ENCODE peak calls at places on chromosomes 2 and 18, in five cellular contexts. R is AML-193, J is T-helper 2 cell, N is HTR-8/SVneo, U is endothelial cell of umbilical vein. M is an unnamed sample.

GRCh38 chr2:6764968-6765723 is 100.6 kb downstream of the CMPK2 start:
- DNase-seq in R (no peak), J (no peak), N (no peak), U (no peak), M (no peak)

GRCh38 chr2:126638781-126639180 is 17.2 kb upstream of the GYPC start:
- DNase-seq in R (no peak), J (no peak), N (no peak), U (no peak), M (peak)

GRCh38 chr18:25169701-25170100 is 182.3 kb downstream of the ZNF521 start:
- DNase-seq in R (no peak), J (no peak), N (no peak), U (no peak), M (no peak)

GRCh38 chr2:11342561-11343343 is 1.7 kb downstream of the ROCK2 start:
- DNase-seq in R (peak), J (no peak), N (no peak), U (peak), M (peak)

GRCh38 chr2:10524841-10525572 is 76.9 kb upstream of the ODC1 start:
- DNase-seq in R (no peak), J (no peak), N (no peak), U (no peak), M (no peak)

GRCh38 chr2:104768694-104769093 is 85.2 kb upstream of the POU3F3 start:
- DNase-seq in R (peak), J (no peak), N (no peak), U (no peak), M (no peak)

GRCh38 chr2:84959494-84960156 is 11.3 kb upstream of the KCMF1 start:
- DNase-seq in R (no peak), J (no peak), N (no peak), U (no peak), M (no peak)

GRCh38 chr2:109127556-109127955 is 1.4 kb upstream of the SH3RF3 start:
- DNase-seq in R (no peak), J (no peak), N (no peak), U (no peak), M (no peak)

GRCh38 chr2:169361706-169362345 is 508 bp downstream of the LRP2 start:
- DNase-seq in R (no peak), J (no peak), N (no peak), U (peak), M (no peak)

GRCh38 chr2:118843492-118844132 is 3.8 kb downstream of the EN1 start:
- DNase-seq in R (no peak), J (no peak), N (no peak), U (no peak), M (no peak)

GRCh38 chr2:9206991-9207640 is 504 bp downstream of the ASAP2 start:
- DNase-seq in R (no peak), J (no peak), N (no peak), U (peak), M (no peak)

GRCh38 chr18:59141294-59142068 is 1.8 kb downstream of the SEC11C start:
- DNase-seq in R (no peak), J (no peak), N (no peak), U (no peak), M (no peak)

GRCh38 chr18:13256444-13257305 is 38.1 kb downstream of the LDLRAD4 start:
- DNase-seq in R (no peak), J (no peak), N (no peak), U (no peak), M (no peak)

GRCh38 chr2:158999458-158999857 is 31.0 kb downstream of the TANC1 start:
- DNase-seq in R (no peak), J (no peak), N (no peak), U (peak), M (no peak)

GRCh38 chr2:59888015-59888414 is 665.4 kb downstream of the BCL11A start:
- DNase-seq in R (no peak), J (peak), N (no peak), U (no peak), M (no peak)

GRCh38 chr2:196660264-196660663 is 20.7 kb downstream of the CCDC150 start:
- DNase-seq in R (no peak), J (no peak), N (peak), U (peak), M (no peak)

GRCh38 chr2:216047417-216047816 is 34.1 kb upstream of the MREG start:
- DNase-seq in R (no peak), J (no peak), N (no peak), U (no peak), M (no peak)

GRCh38 chr2:19989342-19989680 is 594 bp downstream of the WDR35 start:
- DNase-seq in R (no peak), J (no peak), N (no peak), U (no peak), M (no peak)

GRCh38 chr2:71780162-71780561 is 326.8 kb downstream of the DYSF start:
- DNase-seq in R (no peak), J (no peak), N (no peak), U (no peak), M (no peak)

GRCh38 chr2:232022733-232023132 is 61.2 kb downstream of the DIS3L2 start:
- DNase-seq in R (no peak), J (no peak), N (no peak), U (no peak), M (no peak)

GRCh38 chr2:46170011-46170410 is 127.2 kb upstream of the EPAS1 start:
- DNase-seq in R (no peak), J (no peak), N (no peak), U (no peak), M (no peak)

GRCh38 chr2:167708998-167709397 is 538.4 kb downstream of the STK39 start:
- DNase-seq in R (no peak), J (no peak), N (no peak), U (no peak), M (no peak)

GRCh38 chr2:238439093-238439849 is 12.5 kb downstream of the ASB1 start:
- DNase-seq in R (no peak), J (peak), N (peak), U (peak), M (no peak)

GRCh38 chr18:75340206-75340605 is 87.3 kb downstream of the SMIM21 start:
- DNase-seq in R (no peak), J (no peak), N (no peak), U (no peak), M (no peak)

GRCh38 chr2:134212726-134213125 is 41.1 kb upstream of the MGAT5 start:
- DNase-seq in R (no peak), J (no peak), N (no peak), U (no peak), M (no peak)

GRCh38 chr2:174120346-174120745 is 128.0 kb downstream of the OLA1 start:
- DNase-seq in R (no peak), J (no peak), N (peak), U (peak), M (no peak)

GRCh38 chr18:62066121-62066818 is 120.6 kb downstream of the PIGN start:
- DNase-seq in R (no peak), J (no peak), N (no peak), U (no peak), M (no peak)

GRCh38 chr2:156430978-156431358 is 5.2 kb upstream of the GPD2 start:
- DNase-seq in R (peak), J (no peak), N (peak), U (peak), M (no peak)

GRCh38 chr2:54386993-54387590 is 69.0 kb upstream of the SPTBN1 start:
- DNase-seq in R (no peak), J (no peak), N (no peak), U (peak), M (no peak)

GRCh38 chr2:57760448-57760847 is 286.2 kb upstream of the VRK2 start:
- DNase-seq in R (peak), J (no peak), N (no peak), U (no peak), M (no peak)

GRCh38 chr2:17051558-17051957 is 385.9 kb upstream of the CYRIA start:
- DNase-seq in R (no peak), J (no peak), N (no peak), U (no peak), M (no peak)

GRCh38 chr18:57352761-57353136 is 392 bp downstream of the ST8SIA3 start:
- DNase-seq in R (no peak), J (no peak), N (no peak), U (no peak), M (no peak)

GRCh38 chr2:113407446-113408099 is 29.9 kb upstream of the ZNG1B start:
- DNase-seq in R (no peak), J (no peak), N (no peak), U (no peak), M (no peak)

GRCh38 chr2:71932027-71932779 is 215.5 kb downstream of the CYP26B1 start:
- DNase-seq in R (no peak), J (no peak), N (no peak), U (no peak), M (peak)